ENCODE peak calls at places on chromosomes 6 and 20, in five cellular contexts. One of them, this sample, is unnamed.
A peak's percentile ranks its signal among the peaks of the same experiment; 100 is the strongest.

GRCh38 chr6:80348263-80348662 is 241.8 kb downstream of the BCKDHB start:
- DNase-seq in H1: no peak
- DNase-seq in A549: no peak
- DNase-seq in HepG2: no peak
- DNase-seq in K562: no peak
- DNase-seq in this sample: no peak

GRCh38 chr6:104656235-104656634 is 203.5 kb downstream of the HACE1 start:
- DNase-seq in H1: no peak
- DNase-seq in A549: no peak
- DNase-seq in HepG2: no peak
- DNase-seq in K562: peak; percentile 14
- DNase-seq in this sample: no peak

GRCh38 chr6:76881414-76881813 is 581.9 kb downstream of the HTR1B start:
- DNase-seq in H1: no peak
- DNase-seq in A549: no peak
- DNase-seq in HepG2: no peak
- DNase-seq in K562: no peak
- DNase-seq in this sample: no peak

GRCh38 chr20:31829731-31830130 is 10.6 kb downstream of the MYLK2 start:
- DNase-seq in H1: no peak
- DNase-seq in A549: no peak
- DNase-seq in HepG2: no peak
- DNase-seq in K562: no peak
- DNase-seq in this sample: no peak

GRCh38 chr6:45026003-45026516 is 302.1 kb upstream of the RUNX2 start:
- DNase-seq in H1: no peak
- DNase-seq in A549: no peak
- DNase-seq in HepG2: peak; percentile 54
- DNase-seq in K562: no peak
- DNase-seq in this sample: no peak

GRCh38 chr6:89818977-89819335 is 638 bp downstream of the MDN1 start:
- DNase-seq in H1: no peak
- DNase-seq in A549: no peak
- DNase-seq in HepG2: peak; percentile 43
- DNase-seq in K562: no peak
- DNase-seq in this sample: no peak

GRCh38 chr20:15068486-15068885 is 731.1 kb upstream of the FLRT3 start:
- DNase-seq in H1: no peak
- DNase-seq in A549: no peak
- DNase-seq in HepG2: no peak
- DNase-seq in K562: no peak
- DNase-seq in this sample: no peak

GRCh38 chr6:163338671-163339405 is 75.7 kb upstream of the QKI start:
- DNase-seq in H1: no peak
- DNase-seq in A549: no peak
- DNase-seq in HepG2: no peak
- DNase-seq in K562: no peak
- DNase-seq in this sample: no peak

GRCh38 chr20:14657231-14657630 is 319.8 kb upstream of the FLRT3 start:
- DNase-seq in H1: no peak
- DNase-seq in A549: no peak
- DNase-seq in HepG2: no peak
- DNase-seq in K562: no peak
- DNase-seq in this sample: no peak

GRCh38 chr6:118709859-118710350 is 58.5 kb upstream of the CEP85L start:
- DNase-seq in H1: no peak
- DNase-seq in A549: no peak
- DNase-seq in HepG2: no peak
- DNase-seq in K562: peak; percentile 39
- DNase-seq in this sample: no peak

GRCh38 chr20:14093652-14094051 is 98.3 kb downstream of the MACROD2 start:
- DNase-seq in H1: no peak
- DNase-seq in A549: no peak
- DNase-seq in HepG2: no peak
- DNase-seq in K562: no peak
- DNase-seq in this sample: no peak

GRCh38 chr6:68575765-68576439 is 59.2 kb upstream of the ADGRB3 start:
- DNase-seq in H1: no peak
- DNase-seq in A549: no peak
- DNase-seq in HepG2: no peak
- DNase-seq in K562: peak; percentile 21
- DNase-seq in this sample: peak; percentile 71

GRCh38 chr6:114194362-114195343 is 148.2 kb downstream of the HS3ST5 start:
- DNase-seq in H1: no peak
- DNase-seq in A549: no peak
- DNase-seq in HepG2: no peak
- DNase-seq in K562: no peak
- DNase-seq in this sample: no peak

GRCh38 chr20:44523746-44524145 is 1.9 kb upstream of the SERINC3 start:
- DNase-seq in H1: no peak
- DNase-seq in A549: no peak
- DNase-seq in HepG2: no peak
- DNase-seq in K562: no peak
- DNase-seq in this sample: no peak

GRCh38 chr20:44526129-44526528 is 4.3 kb upstream of the SERINC3 start:
- DNase-seq in H1: no peak
- DNase-seq in A549: no peak
- DNase-seq in HepG2: peak; percentile 46
- DNase-seq in K562: no peak
- DNase-seq in this sample: no peak

GRCh38 chr20:44532248-44532980 is 10.5 kb upstream of the SERINC3 start:
- DNase-seq in H1: no peak
- DNase-seq in A549: no peak
- DNase-seq in HepG2: no peak
- DNase-seq in K562: no peak
- DNase-seq in this sample: no peak

GRCh38 chr20:44527716-44528199 is 5.9 kb upstream of the SERINC3 start:
- DNase-seq in H1: no peak
- DNase-seq in A549: no peak
- DNase-seq in HepG2: peak; percentile 53
- DNase-seq in K562: no peak
- DNase-seq in this sample: no peak

GRCh38 chr20:44528309-44528708 is 6.4 kb upstream of the SERINC3 start:
- DNase-seq in H1: no peak
- DNase-seq in A549: no peak
- DNase-seq in HepG2: no peak
- DNase-seq in K562: no peak
- DNase-seq in this sample: no peak
- TF ChIP-seq JUN in H1: no peak
- TF ChIP-seq JUN in A549: no peak
- TF ChIP-seq JUN in HepG2: no peak
- TF ChIP-seq JUN in K562: no peak
- TF ChIP-seq JUN in this sample: no peak

DNA sequence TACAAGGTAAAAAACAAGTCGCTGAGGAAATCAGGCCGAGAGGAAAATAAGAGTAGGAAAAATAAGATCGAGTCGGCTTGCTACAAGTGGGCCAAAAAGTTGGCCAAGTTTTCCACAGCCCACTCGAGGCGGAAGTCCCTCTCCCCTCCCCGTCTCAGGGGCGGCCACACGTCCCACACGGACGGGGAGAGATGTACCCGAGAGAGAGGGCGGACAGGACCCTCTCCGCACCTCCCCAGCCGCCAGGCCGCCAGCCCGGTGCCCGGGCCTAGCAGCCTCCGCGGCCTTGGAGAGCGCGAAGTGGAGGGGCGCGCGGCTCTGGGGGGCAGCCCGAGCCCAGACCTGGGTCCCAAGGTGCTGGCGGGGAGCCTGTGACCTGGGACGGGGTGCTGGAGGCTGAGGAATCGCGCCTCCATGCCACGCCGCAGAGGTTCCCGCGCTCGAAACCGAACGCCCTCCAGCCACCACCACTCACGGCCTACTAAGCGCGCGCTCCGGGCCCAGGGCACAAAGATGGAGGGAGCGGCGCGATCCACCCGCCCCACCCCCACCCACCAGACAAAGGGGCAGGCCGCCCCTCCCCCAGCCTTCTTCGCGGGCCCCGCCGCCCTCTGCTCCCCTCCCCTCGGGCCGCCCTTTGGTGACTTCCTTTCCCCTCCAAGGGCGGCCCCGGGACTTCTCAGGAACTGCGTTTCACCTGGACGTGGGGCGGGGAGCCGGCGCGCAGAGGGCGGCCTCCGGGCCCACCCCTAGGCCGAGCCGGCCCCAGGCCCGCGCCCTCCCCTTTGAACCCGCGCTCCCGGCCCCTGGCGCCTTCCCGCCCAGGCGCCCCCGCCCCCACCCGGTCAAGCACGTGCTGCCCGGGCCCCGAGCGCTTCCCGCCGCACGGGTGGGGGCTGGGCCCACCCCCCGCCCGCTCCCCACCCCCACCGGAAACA is 1.7 kb upstream of the HMGA1 start:
- DNase-seq in H1: no peak
- DNase-seq in A549: no peak
- DNase-seq in HepG2: no peak
- DNase-seq in K562: peak; percentile 88
- DNase-seq in this sample: peak; percentile 96
- TF ChIP-seq USF2 in H1: no peak
- TF ChIP-seq USF2 in A549: no peak
- TF ChIP-seq USF2 in HepG2: no peak
- TF ChIP-seq USF2 in K562: no peak
- TF ChIP-seq USF2 in this sample: peak; percentile 63

DNA sequence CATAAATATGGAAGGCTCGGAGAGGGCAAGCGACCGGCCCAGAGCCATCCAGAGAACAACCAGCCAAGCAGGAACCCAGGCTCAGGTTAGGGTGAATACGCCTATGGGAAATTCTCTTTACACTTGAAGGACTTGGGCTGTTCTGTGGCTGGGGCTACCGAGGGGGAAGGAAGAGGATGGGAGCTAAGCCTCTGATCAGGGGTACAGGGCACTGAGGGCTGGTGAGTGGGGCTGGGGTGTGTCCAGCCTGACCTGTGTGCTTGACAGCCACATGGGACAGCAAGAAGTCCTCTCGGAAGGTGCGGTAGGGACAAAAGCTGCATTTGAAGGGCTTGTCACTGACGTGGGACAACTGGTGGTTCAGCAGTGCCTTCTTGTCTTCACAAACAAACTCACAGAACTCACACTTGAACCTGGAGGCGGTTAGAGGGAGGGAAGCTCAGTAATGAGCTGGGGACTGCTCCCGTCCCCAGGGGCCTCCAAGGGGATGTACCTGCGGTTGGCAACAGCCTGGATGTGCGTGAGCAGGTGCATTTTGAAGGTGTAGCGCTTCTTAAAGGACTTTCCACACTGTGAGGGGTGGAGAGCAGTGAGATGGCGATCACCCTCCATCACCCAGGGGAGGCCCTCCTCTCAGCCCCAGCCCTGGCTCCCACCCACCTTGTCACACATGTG is 11.9 kb downstream of the ZNF335 start:
- DNase-seq in H1: no peak
- DNase-seq in A549: no peak
- DNase-seq in HepG2: no peak
- DNase-seq in K562: no peak
- DNase-seq in this sample: no peak
- TF ChIP-seq JUN in H1: no peak
- TF ChIP-seq JUN in A549: no peak
- TF ChIP-seq JUN in HepG2: no peak
- TF ChIP-seq JUN in K562: no peak
- TF ChIP-seq JUN in this sample: no peak

GRCh38 chr6:122567034-122567433 is 43.2 kb upstream of the PKIB start:
- DNase-seq in H1: no peak
- DNase-seq in A549: no peak
- DNase-seq in HepG2: no peak
- DNase-seq in K562: no peak
- DNase-seq in this sample: no peak
- TF ChIP-seq USF2 in H1: no peak
- TF ChIP-seq USF2 in A549: no peak
- TF ChIP-seq USF2 in HepG2: no peak
- TF ChIP-seq USF2 in K562: no peak
- TF ChIP-seq USF2 in this sample: no peak

GRCh38 chr6:160277144-160277543 is 18.5 kb upstream of the SLC22A2 start:
- DNase-seq in H1: no peak
- DNase-seq in A549: no peak
- DNase-seq in HepG2: no peak
- DNase-seq in K562: no peak
- DNase-seq in this sample: no peak

GRCh38 chr6:160275511-160276003 is 16.9 kb upstream of the SLC22A2 start:
- DNase-seq in H1: no peak
- DNase-seq in A549: no peak
- DNase-seq in HepG2: no peak
- DNase-seq in K562: no peak
- DNase-seq in this sample: no peak

GRCh38 chr6:160274846-160275510 is 16.4 kb upstream of the SLC22A2 start:
- DNase-seq in H1: no peak
- DNase-seq in A549: no peak
- DNase-seq in HepG2: no peak
- DNase-seq in K562: no peak
- DNase-seq in this sample: no peak

GRCh38 chr6:160277546-160277945 is 18.9 kb upstream of the SLC22A2 start:
- DNase-seq in H1: no peak
- DNase-seq in A549: no peak
- DNase-seq in HepG2: no peak
- DNase-seq in K562: no peak
- DNase-seq in this sample: no peak

DNA sequence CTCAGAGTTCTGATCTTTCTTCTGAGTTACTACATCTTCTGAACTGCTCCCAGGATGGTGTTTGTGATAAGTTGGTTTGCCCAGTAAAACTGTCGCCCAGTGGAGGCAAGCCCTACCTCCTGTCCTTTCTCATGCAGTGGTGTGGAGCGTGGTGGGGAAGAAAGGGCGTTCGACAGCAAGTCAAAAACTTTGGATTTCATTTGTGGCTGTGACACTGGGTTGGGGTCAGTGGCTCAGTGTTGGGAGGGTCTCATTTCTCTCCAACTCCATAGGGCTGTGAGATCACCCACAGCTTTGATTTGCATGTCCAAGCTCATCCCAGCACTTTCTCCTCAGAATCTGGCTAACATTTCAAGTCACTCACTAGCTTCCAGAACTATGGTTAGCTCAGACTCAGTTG is 17.5 kb upstream of the SLC22A2 start:
- DNase-seq in H1: no peak
- DNase-seq in A549: no peak
- DNase-seq in HepG2: no peak
- DNase-seq in K562: no peak
- DNase-seq in this sample: no peak
- TF ChIP-seq JUN in H1: no peak
- TF ChIP-seq JUN in A549: no peak
- TF ChIP-seq JUN in HepG2: no peak
- TF ChIP-seq JUN in K562: no peak
- TF ChIP-seq JUN in this sample: no peak

GRCh38 chr6:158040051-158040803 is 58.6 kb downstream of the SYNJ2 start:
- DNase-seq in H1: no peak
- DNase-seq in A549: peak; percentile 88
- DNase-seq in HepG2: peak; percentile 99
- DNase-seq in K562: peak; percentile 95
- DNase-seq in this sample: no peak
- TF ChIP-seq USF2 in H1: no peak
- TF ChIP-seq USF2 in A549: no peak
- TF ChIP-seq USF2 in HepG2: no peak
- TF ChIP-seq USF2 in K562: no peak
- TF ChIP-seq USF2 in this sample: no peak